ENCODE peak calls at places on chromosome 12, in four cellular contexts. One of them, this sample, is unnamed.

GRCh38 chr12:114917307-114917706 is 233.3 kb upstream of the TBX3 start:
- DNase-seq in Panc1: no peak
- DNase-seq in OCI-LY7: no peak
- DNase-seq in tibial nerve: no peak
- DNase-seq in this sample: no peak

GRCh38 chr12:62232143-62232729 is 28.0 kb upstream of the USP15 start:
- DNase-seq in Panc1: no peak
- DNase-seq in OCI-LY7: no peak
- DNase-seq in tibial nerve: no peak
- DNase-seq in this sample: no peak

GRCh38 chr12:46131729-46132128 is 137.1 kb downstream of the SLC38A1 start:
- DNase-seq in Panc1: no peak
- DNase-seq in OCI-LY7: peak; percentile 37
- DNase-seq in tibial nerve: no peak
- DNase-seq in this sample: peak; percentile 6

GRCh38 chr12:45674583-45674982 is 54.9 kb upstream of the ARID2 start:
- DNase-seq in Panc1: peak; percentile 13
- DNase-seq in OCI-LY7: no peak
- DNase-seq in tibial nerve: peak; percentile 23
- DNase-seq in this sample: no peak

GRCh38 chr12:22656376-22656775 is 31.4 kb downstream of the ETNK1 start:
- DNase-seq in Panc1: no peak
- DNase-seq in OCI-LY7: no peak
- DNase-seq in tibial nerve: no peak
- DNase-seq in this sample: no peak

GRCh38 chr12:120267736-120268135 is 2.2 kb upstream of the PXN start:
- DNase-seq in Panc1: no peak
- DNase-seq in OCI-LY7: no peak
- DNase-seq in tibial nerve: no peak
- DNase-seq in this sample: no peak

GRCh38 chr12:62375603-62376002 is 91.0 kb upstream of the MON2 start:
- DNase-seq in Panc1: no peak
- DNase-seq in OCI-LY7: no peak
- DNase-seq in tibial nerve: no peak
- DNase-seq in this sample: no peak

GRCh38 chr12:124730455-124730932 is 133.2 kb downstream of the SCARB1 start:
- DNase-seq in Panc1: no peak
- DNase-seq in OCI-LY7: no peak
- DNase-seq in tibial nerve: peak; percentile 52
- DNase-seq in this sample: no peak

GRCh38 chr12:12922191-12922616 is 29.8 kb downstream of the GPRC5D start:
- DNase-seq in Panc1: no peak
- DNase-seq in OCI-LY7: no peak
- DNase-seq in tibial nerve: peak; percentile 60
- DNase-seq in this sample: no peak

GRCh38 chr12:112413846-112414625 is 4.6 kb upstream of the RPL6 start:
- DNase-seq in Panc1: no peak
- DNase-seq in OCI-LY7: no peak
- DNase-seq in tibial nerve: no peak
- DNase-seq in this sample: no peak

GRCh38 chr12:96623818-96624217 is 134.4 kb downstream of the CFAP54 start:
- DNase-seq in Panc1: no peak
- DNase-seq in OCI-LY7: no peak
- DNase-seq in tibial nerve: no peak
- DNase-seq in this sample: no peak

GRCh38 chr12:42442888-42443287 is 116.9 kb downstream of the PPHLN1 start:
- DNase-seq in Panc1: no peak
- DNase-seq in OCI-LY7: no peak
- DNase-seq in tibial nerve: no peak
- DNase-seq in this sample: no peak

GRCh38 chr12:101773560-101774206 is 34.4 kb upstream of the SYCP3 start:
- DNase-seq in Panc1: peak; percentile 33
- DNase-seq in OCI-LY7: peak; percentile 78
- DNase-seq in tibial nerve: peak; percentile 56
- DNase-seq in this sample: peak; percentile 71

GRCh38 chr12:69621551-69621950 is 10.8 kb upstream of the LRRC10 start:
- DNase-seq in Panc1: no peak
- DNase-seq in OCI-LY7: no peak
- DNase-seq in tibial nerve: no peak
- DNase-seq in this sample: no peak

GRCh38 chr12:117563706-117564105 is 202.3 kb upstream of the NOS1 start:
- DNase-seq in Panc1: no peak
- DNase-seq in OCI-LY7: no peak
- DNase-seq in tibial nerve: no peak
- DNase-seq in this sample: no peak

GRCh38 chr12:34625116-34625515 is 602.8 kb downstream of the ALG10 start:
- DNase-seq in Panc1: peak; percentile 25
- DNase-seq in OCI-LY7: peak; percentile 10
- DNase-seq in tibial nerve: no peak
- DNase-seq in this sample: peak; percentile 3

GRCh38 chr12:104201238-104202001 is 14.2 kb upstream of the TXNRD1 start:
- DNase-seq in Panc1: peak; percentile 61
- DNase-seq in OCI-LY7: peak; percentile 71
- DNase-seq in tibial nerve: peak; percentile 46
- DNase-seq in this sample: peak; percentile 74

GRCh38 chr12:48165089-48166031 is 8.0 kb upstream of the ASB8 start:
- DNase-seq in Panc1: peak; percentile 52
- DNase-seq in OCI-LY7: peak; percentile 76
- DNase-seq in tibial nerve: no peak
- DNase-seq in this sample: peak; percentile 69

DNA sequence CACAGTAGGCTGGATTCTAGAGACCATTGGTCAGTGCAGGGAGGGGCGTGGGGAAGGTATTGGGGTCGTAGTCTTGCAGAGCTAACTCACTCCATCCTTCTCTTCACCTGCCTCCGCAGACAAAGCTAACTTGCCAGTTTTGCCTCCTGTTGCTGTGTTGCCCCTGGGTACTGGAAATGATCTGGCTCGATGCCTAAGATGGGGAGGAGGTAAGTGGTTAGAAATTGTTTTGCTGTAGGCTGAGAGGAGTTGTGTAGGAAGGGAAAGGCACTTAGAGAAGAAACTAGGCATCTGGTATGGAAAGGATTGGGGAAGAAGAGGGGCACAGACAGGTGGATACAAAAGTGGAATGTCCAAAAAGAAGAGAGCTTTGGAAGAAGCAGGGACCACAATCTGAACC is 11.1 kb downstream of the DGKA start:
- DNase-seq in Panc1: no peak
- DNase-seq in OCI-LY7: no peak
- DNase-seq in tibial nerve: no peak
- DNase-seq in this sample: no peak
- H3K36me3 ChIP-seq in Panc1: no peaks in the 10 kb centered on the region
- H3K36me3 ChIP-seq in OCI-LY7: peaks cover 93% of the 10 kb centered on the region
- H3K36me3 ChIP-seq in tibial nerve: no peaks in the 10 kb centered on the region
- H3K36me3 ChIP-seq in this sample: no peaks in the 10 kb centered on the region

DNA sequence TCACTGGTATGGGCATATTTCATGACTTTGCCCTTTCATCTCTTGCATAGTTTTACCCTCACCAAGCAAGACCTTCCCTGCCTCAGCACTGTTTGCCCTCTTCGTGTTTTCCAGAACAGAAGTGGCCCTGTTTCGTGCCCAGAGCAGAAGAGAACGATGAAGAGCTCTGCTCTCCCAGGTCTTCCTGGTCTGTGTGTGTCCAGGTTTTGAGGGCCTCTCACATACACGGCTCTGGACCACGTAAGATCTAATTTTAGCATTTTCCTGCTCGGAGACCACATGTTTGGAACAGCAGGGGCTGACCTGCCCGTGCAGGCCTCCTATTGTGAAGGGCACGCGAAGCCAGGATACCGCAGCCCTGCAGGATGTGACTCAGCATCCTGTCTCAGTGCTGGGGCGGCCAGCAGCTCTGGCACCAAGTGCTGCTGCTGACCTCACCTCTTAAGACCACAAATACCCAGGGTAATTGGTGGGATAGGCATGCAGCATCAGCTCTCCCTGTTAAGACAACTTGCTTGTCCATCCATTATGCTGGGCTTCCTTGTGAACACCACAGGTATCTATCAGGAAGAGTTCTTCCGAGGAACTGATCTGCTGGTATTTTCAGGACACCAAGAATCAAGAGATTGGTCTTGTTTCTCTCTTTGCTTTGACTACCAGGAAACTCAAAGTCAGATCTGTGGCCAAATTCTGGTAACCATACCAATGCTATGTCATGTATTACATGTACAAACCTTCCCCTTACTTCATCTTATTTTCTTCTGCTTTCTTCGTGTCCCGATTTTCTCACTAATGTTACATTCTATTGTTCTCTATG is 19.0 kb downstream of the SSH1 start:
- DNase-seq in Panc1: peak; percentile 95
- DNase-seq in OCI-LY7: no peak
- DNase-seq in tibial nerve: peak; percentile 54
- DNase-seq in this sample: no peak
- H3K4me3 ChIP-seq in Panc1: no peak overlapping the region
- H3K4me3 ChIP-seq in OCI-LY7: no peak overlapping the region
- H3K4me3 ChIP-seq in tibial nerve: no peak overlapping the region
- H3K4me3 ChIP-seq in this sample: no peak overlapping the region

DNA sequence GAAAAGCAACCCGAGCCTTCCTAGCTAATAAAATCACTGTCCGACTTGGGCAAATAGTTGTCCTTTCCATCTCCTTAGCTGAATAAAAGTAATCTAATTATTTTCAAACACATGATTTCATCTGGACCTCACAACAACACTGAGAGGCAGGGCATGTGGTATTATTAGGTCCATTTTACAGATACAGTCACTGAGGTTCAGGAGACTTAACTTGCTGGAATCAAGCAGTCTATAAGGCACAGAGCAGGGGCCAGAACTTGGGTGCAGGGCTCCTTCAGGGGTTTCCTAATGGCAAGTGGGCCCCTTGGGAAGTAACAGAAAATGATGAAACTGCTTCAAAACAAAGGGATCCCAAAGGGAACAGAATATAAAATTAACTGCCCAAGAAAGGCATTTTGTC is 15.5 kb downstream of the PLXNC1 start:
- DNase-seq in Panc1: no peak
- DNase-seq in OCI-LY7: no peak
- DNase-seq in tibial nerve: no peak
- DNase-seq in this sample: no peak
- H3K36me3 ChIP-seq in Panc1: no peaks in the 10 kb centered on the region
- H3K36me3 ChIP-seq in OCI-LY7: no peaks in the 10 kb centered on the region
- H3K36me3 ChIP-seq in tibial nerve: no peaks in the 10 kb centered on the region
- H3K36me3 ChIP-seq in this sample: no peaks in the 10 kb centered on the region

DNA sequence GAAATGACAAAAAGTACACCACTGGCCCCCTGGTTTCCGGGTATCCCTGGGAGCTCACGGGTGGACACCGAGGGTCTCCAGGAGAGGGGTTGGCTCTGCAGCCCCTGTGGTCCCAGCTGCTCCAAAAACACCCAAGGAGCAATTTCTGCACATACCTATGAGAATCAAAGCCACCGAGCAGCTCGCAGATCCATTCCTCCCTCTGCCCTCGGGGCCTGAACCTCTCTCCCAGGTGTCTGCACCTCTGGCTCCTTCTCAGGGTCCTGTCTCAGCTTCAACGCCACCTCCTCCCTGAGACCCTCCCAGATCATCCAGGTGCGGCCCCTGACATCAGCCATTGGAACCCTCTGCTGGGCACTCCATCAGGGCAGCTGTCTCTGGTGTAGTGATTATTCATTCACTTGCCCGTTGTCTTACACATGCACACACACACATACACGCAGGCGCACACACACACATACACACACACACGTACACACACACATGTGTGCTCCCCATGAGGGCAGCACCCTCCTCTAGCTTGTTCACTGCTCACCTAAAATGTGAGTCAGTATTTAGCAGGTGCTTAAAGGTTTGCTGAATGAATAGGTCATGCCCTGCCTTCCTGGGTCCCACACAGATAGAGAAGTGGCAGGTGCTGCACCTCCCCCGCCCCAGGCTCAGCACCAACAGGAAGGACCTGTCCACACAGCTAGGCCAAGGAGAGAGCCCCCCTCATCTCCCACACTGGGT is 5.9 kb downstream of the RIMBP2 start:
- DNase-seq in Panc1: no peak
- DNase-seq in OCI-LY7: no peak
- DNase-seq in tibial nerve: no peak
- DNase-seq in this sample: no peak
- H3K4me3 ChIP-seq in Panc1: no peak overlapping the region
- H3K4me3 ChIP-seq in OCI-LY7: no peak overlapping the region
- H3K4me3 ChIP-seq in tibial nerve: no peak overlapping the region
- H3K4me3 ChIP-seq in this sample: no peak overlapping the region

GRCh38 chr12:64731683-64732082 is 27.5 kb downstream of the GNS start:
- DNase-seq in Panc1: no peak
- DNase-seq in OCI-LY7: no peak
- DNase-seq in tibial nerve: no peak
- DNase-seq in this sample: no peak
- H3K36me3 ChIP-seq in Panc1: no peaks in the 10 kb centered on the region
- H3K36me3 ChIP-seq in OCI-LY7: peaks cover 19% of the 10 kb centered on the region
- H3K36me3 ChIP-seq in tibial nerve: peaks cover 2% of the 10 kb centered on the region
- H3K36me3 ChIP-seq in this sample: peaks cover 2% of the 10 kb centered on the region

DNA sequence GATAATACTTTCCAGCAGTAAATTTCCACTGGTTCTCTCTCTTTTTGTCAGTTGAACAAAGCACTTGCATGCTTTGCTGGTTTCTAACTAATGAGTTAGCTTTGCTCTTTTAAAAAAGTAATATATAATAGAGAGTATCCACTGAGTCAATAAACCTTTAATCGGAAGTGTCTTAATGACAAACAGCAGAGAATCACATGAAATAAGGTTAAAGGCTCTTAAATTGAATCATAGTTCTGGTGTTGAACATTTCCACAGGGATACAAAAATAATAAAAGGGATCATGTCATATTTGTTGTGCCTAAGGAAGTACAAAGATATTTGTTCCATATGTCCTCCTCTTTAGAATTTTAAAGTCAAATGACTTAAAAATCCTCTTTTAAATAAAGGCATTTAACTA is 362.7 kb downstream of the LRIG3 start:
- DNase-seq in Panc1: no peak
- DNase-seq in OCI-LY7: no peak
- DNase-seq in tibial nerve: no peak
- DNase-seq in this sample: no peak
- H3K4me3 ChIP-seq in Panc1: no peak overlapping the region
- H3K4me3 ChIP-seq in OCI-LY7: no peak overlapping the region
- H3K4me3 ChIP-seq in tibial nerve: no peak overlapping the region
- H3K4me3 ChIP-seq in this sample: no peak overlapping the region

GRCh38 chr12:3832738-3833137 is 40.5 kb downstream of the PARP11 start:
- DNase-seq in Panc1: no peak
- DNase-seq in OCI-LY7: no peak
- DNase-seq in tibial nerve: no peak
- DNase-seq in this sample: no peak

GRCh38 chr12:3828888-3829287 is 44.3 kb downstream of the PARP11 start:
- DNase-seq in Panc1: no peak
- DNase-seq in OCI-LY7: no peak
- DNase-seq in tibial nerve: no peak
- DNase-seq in this sample: no peak

DNA sequence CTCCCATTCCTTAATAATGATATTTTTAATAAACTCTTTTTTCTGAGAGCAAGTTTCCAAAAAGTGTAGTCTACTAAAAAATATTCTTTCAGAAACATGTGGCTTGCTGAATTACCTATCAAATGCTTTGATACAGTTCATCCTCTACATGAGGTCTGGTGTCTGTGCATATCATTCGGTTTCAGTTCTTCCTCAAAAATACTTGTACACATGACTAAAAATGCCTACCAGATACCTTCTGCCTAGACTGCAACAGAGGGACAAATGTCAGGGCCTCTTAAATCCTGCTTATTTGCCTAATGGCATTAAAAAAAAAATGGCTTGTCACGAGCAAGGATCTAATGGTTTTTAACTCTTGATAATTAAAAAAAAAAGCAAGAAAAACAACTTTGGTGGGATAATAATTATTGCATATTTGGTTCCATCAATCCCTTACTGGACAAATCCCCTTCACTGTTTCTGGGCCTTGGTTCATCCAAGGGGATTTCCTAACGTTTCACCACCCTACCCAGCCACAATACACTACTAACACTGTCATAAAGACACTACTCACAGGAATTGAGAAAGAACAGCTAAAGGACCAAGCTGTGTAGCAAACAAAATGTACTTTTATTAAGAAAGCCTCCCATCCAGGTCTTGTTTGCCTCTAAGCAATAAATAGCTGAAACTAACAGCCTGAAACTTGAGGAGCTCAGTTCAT is 45.7 kb downstream of the PARP11 start:
- DNase-seq in Panc1: no peak
- DNase-seq in OCI-LY7: no peak
- DNase-seq in tibial nerve: no peak
- DNase-seq in this sample: no peak
- H3K36me3 ChIP-seq in Panc1: no peaks in the 10 kb centered on the region
- H3K36me3 ChIP-seq in OCI-LY7: peaks cover 8% of the 10 kb centered on the region
- H3K36me3 ChIP-seq in tibial nerve: no peaks in the 10 kb centered on the region
- H3K36me3 ChIP-seq in this sample: no peaks in the 10 kb centered on the region

This sample was measured in H7.